ENCODE peak calls at places on chromosomes 7 and 10, in nine cellular contexts. U, Z, C, T, D, S, B, L and V are unnamed samples. For H3K4me1, the result is how much of the 10 kb centered on the place peaks cover.

GRCh38 chr10:30882281-30882680 is 149.4 kb downstream of the ZNF438 start:
- DNase-seq in S (no peak), Z (no peak), U (no peak), T (no peak), L (no peak), D (no peak), C (no peak), B (no peak), V (no peak)

GRCh38 chr7:4753610-4754432 is 21.6 kb upstream of the AP5Z1 start:
- DNase-seq in S (peak), L (peak), D (no peak), B (peak), T (peak), C (peak), U (peak), Z (peak), V (peak)

GRCh38 chr10:28256776-28257175 is 46.1 kb downstream of the MPP7 start:
- DNase-seq in B (no peak), C (no peak), Z (no peak), L (peak), T (no peak), S (no peak), D (no peak), U (no peak), V (no peak)

GRCh38 chr10:58695022-58695421 is 182.3 kb downstream of the BICC1 start:
- DNase-seq in L (no peak), S (no peak), Z (no peak), D (no peak), T (no peak), U (no peak), C (no peak), B (no peak), V (no peak)

GRCh38 chr7:135317676-135318326 is 84.2 kb downstream of the STRA8 start:
- DNase-seq in U (peak), C (no peak), B (no peak), T (no peak), Z (no peak), L (no peak), D (no peak), S (no peak), V (no peak)

GRCh38 chr10:15856328-15857000 is 3.8 kb downstream of the MINDY3 start:
- DNase-seq in U (peak), Z (no peak), L (peak), C (no peak), D (no peak), S (no peak), B (no peak), T (no peak), V (no peak)

GRCh38 chr7:117873056-117873932 is at the start of gene CTTNBP2:
- DNase-seq in Z (peak), D (no peak), B (peak), T (no peak), S (peak), C (peak), U (peak), L (peak), V (peak)

GRCh38 chr7:155858521-155859061 is 46.3 kb upstream of the SHH start:
- DNase-seq in D (no peak), B (peak), U (peak), S (no peak), L (peak), C (peak), Z (no peak), T (no peak), V (peak)

GRCh38 chr10:971613-972012 is 16.6 kb upstream of the GTPBP4 start:
- DNase-seq in C (peak), U (peak), T (no peak), B (no peak), D (no peak), L (no peak), Z (no peak), S (no peak), V (no peak)

GRCh38 chr10:133044502-133044901 is 43.2 kb upstream of the ADGRA1 start:
- DNase-seq in L (no peak), C (no peak), Z (no peak), S (peak), B (no peak), T (no peak), U (no peak), D (no peak), V (no peak)

GRCh38 chr7:97179454-97180104 is 62.1 kb downstream of the SDHAF3 start:
- DNase-seq in C (peak), S (no peak), T (peak), D (no peak), U (peak), Z (no peak), B (no peak), L (peak), V (no peak)

GRCh38 chr10:36172054-36172531 is 530.0 kb upstream of the FZD8 start:
- DNase-seq in T (no peak), C (no peak), S (no peak), B (no peak), D (no peak), U (no peak), L (peak), Z (no peak), V (no peak)

DNA sequence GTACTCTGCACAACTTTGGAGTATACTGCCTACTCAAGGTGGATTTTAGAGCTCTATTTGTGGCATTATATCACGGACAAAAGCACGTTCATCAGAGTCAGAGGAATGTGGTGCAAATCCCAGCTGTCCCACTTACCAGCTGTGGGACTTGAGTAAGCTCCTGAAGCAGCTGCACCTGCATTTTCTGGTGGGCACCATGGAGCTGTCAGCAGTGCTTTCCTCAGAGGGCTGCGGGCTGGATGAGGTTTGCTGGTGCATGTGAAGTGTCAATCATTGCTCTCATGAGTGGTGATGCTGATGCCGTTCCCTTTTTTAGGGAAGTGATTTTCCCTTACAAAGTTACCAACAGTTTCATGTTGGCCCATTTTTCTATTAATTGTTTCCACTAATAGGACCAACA is 53.4 kb downstream of the EGFR start:
- DNase-seq in T (no peak), U (no peak), Z (no peak), B (no peak), L (no peak), D (no peak), C (no peak), S (no peak), V (no peak)
- H3K4me1 ChIP-seq in T (half or more), U (under half), Z (under half), B (under half), L (under half), D (half or more), C (half or more), S (under half), V (under half)

DNA sequence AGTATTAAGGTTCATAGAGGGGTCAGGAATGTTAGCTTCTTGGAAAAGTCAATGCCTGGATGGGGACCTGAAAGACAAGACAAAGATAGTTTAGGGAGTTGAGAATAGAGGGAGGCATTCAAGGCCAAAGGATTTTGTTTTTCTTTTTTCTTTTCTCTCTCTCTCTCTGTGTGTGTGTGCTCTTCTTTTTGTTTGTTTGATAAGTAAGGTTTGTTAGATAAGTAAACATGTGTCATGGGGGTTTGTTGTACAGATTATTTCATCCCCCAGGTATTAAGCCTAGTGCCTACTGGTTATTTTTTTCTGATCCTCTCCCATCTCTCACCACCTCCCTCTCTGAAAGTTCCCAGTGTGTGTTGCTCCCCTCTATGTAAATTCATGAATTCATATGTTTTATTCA is 63.4 kb downstream of the MDFIC start:
- DNase-seq in S (no peak), L (no peak), U (no peak), B (no peak), C (no peak), T (no peak), D (no peak), Z (no peak), V (no peak)
- H3K4me1 ChIP-seq in S (half or more), L (under half), U (under half), B (under half), C (under half), T (under half), D (under half), Z (under half), V (under half)

DNA sequence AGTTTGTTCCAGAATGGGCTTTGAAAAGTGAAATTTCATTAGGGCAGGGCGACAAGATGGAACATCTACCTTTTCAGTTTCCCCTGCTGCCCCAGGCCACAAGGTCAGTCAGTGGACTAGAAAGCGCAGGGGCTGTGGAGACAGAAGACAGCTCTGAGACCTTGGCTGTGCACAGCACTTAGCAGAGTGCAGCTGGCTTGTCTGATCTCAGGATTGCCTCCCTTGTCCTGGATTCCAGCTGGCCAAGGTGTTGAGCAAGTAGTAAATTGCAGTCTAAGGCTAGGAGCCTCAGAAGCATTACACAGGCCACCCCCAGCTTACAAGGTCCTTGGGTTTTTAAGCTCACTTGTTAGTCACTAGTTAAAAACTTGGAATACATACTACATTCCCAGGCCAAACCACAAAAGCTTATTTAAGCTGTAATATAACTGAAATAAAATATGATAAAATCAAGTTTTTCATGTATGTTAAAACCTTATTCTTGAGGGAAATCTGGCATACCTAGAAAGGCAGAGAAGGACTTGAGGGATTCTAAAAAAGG is 67.3 kb upstream of the NPY start:
- DNase-seq in S (no peak), B (no peak), L (peak), C (no peak), D (no peak), U (peak), Z (no peak), T (no peak), V (no peak)
- H3K4me1 ChIP-seq in S (under half), B (under half), L (under half), C (under half), D (under half), U (under half), Z (under half), T (under half), V (under half)

DNA sequence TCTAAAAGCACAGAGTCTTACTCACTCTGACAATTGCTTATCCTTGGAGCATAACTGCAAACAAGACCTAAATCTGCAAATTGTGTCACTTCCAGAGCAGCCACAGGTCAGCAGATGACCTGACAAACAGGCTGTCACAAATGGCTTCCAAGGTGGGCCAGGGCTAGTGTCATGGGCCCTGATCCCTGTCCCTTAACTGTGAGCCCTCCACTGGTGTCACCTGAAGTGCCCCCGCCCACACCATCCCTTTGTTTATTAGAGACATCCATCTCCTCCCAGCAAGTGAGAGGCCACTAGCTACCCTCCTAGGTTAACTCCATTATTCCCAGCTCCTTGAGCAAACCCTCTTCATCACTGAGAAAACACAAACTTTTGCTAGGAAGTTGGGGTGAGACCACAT is 75.9 kb upstream of the NANOS1 start:
- DNase-seq in B (no peak), C (peak), T (no peak), D (no peak), Z (no peak), S (no peak), U (no peak), L (no peak), V (no peak)
- H3K4me1 ChIP-seq in B (under half), C (under half), T (under half), D (under half), Z (under half), S (half or more), U (under half), L (under half), V (under half)

DNA sequence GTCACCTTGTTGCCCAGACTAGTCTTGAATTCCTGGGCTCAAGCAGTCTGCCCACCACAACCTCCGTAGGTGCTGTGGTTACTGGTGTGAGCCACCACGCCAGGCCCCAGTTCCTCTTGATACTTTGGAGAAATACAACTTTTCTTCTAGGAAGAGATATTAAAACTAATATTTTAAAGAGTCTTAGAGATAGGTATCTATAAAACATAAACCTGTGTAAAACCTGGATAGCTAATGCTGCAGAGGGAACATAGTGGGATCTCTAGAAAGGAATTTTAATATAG is 4.8 kb upstream of the GDI2 start:
- DNase-seq in U (no peak), D (no peak), S (no peak), L (no peak), C (no peak), Z (no peak), T (no peak), B (no peak), V (no peak)
- H3K4me1 ChIP-seq in U (under half), D (under half), S (under half), L (under half), C (under half), Z (under half), T (under half), B (under half), V (under half)